ENCODE peak calls at places on chromosomes 3 and 15, in six cellular contexts. C, O, I, P, M and V are unnamed samples.

GRCh38 chr15:71294636-71295241 is 179.5 kb downstream of the THSD4 start:
- DNase-seq in C (no peak), O (peak; percentile 89), I (peak; percentile 89), P (peak; percentile 31), M (no peak), V (peak; percentile 98)

GRCh38 chr3:119294402-119294888 is 262 bp downstream of the ARHGAP31 start:
- DNase-seq in C (peak; percentile 77), O (no peak), I (peak; percentile 29), P (peak; percentile 46), M (no peak), V (peak; percentile 51)

GRCh38 chr15:28113426-28114113 is 14.5 kb upstream of the OCA2 start:
- DNase-seq in C (no peak), O (no peak), I (no peak), P (no peak), M (no peak), V (no peak)

GRCh38 chr3:40191251-40191650 is 118.3 kb upstream of the EIF1B start:
- DNase-seq in C (no peak), O (no peak), I (no peak), P (no peak), M (no peak), V (no peak)

GRCh38 chr15:74843891-74844299 is 939 bp upstream of the ULK3 start:
- DNase-seq in C (no peak), O (no peak), I (no peak), P (peak; percentile 34), M (no peak), V (no peak)

GRCh38 chr3:58617338-58617761 is 40.2 kb upstream of the FAM107A start:
- DNase-seq in C (no peak), O (no peak), I (no peak), P (no peak), M (no peak), V (no peak)

GRCh38 chr3:45034612-45035252 is 8.6 kb downstream of the CLEC3B start:
- DNase-seq in C (peak; percentile 86), O (no peak), I (no peak), P (no peak), M (no peak), V (no peak)

GRCh38 chr3:133930341-133930933 is 34.8 kb upstream of the RAB6B start:
- DNase-seq in C (no peak), O (peak; percentile 53), I (peak; percentile 60), P (no peak), M (no peak), V (peak; percentile 79)

GRCh38 chr3:142363936-142364467 is 83.8 kb downstream of the XRN1 start:
- DNase-seq in C (no peak), O (no peak), I (no peak), P (no peak), M (no peak), V (no peak)

GRCh38 chr3:18097473-18097872 is 327.7 kb downstream of the SATB1 start:
- DNase-seq in C (no peak), O (no peak), I (no peak), P (no peak), M (no peak), V (no peak)

GRCh38 chr3:187186801-187187421 is 10.4 kb upstream of the RTP1 start:
- DNase-seq in C (peak; percentile 90), O (peak; percentile 89), I (peak; percentile 85), P (peak; percentile 47), M (peak; percentile 61), V (peak; percentile 92)

GRCh38 chr15:88454867-88455810 is 12.0 kb downstream of the MRPL46 start:
- DNase-seq in C (no peak), O (peak; percentile 46), I (peak; percentile 64), P (peak; percentile 48), M (no peak), V (peak; percentile 73)

GRCh38 chr15:88454231-88454630 is 13.0 kb downstream of the MRPL46 start:
- DNase-seq in C (no peak), O (no peak), I (peak; percentile 25), P (no peak), M (no peak), V (no peak)

GRCh38 chr15:88456733-88457132 is 10.5 kb downstream of the MRPL46 start:
- DNase-seq in C (no peak), O (no peak), I (no peak), P (no peak), M (no peak), V (no peak)
- TF ChIP-seq CTCF in C (no peak), O (no peak), I (no peak), P (no peak), M (no peak), V (no peak)

GRCh38 chr15:90598679-90599078 is 69.0 kb downstream of the CRTC3 start:
- DNase-seq in C (no peak), O (no peak), I (no peak), P (no peak), M (no peak), V (no peak)

GRCh38 chr15:90597477-90598052 is 67.8 kb downstream of the CRTC3 start:
- DNase-seq in C (no peak), O (no peak), I (no peak), P (no peak), M (no peak), V (no peak)

GRCh38 chr15:90596943-90597342 is 67.2 kb downstream of the CRTC3 start:
- DNase-seq in C (no peak), O (no peak), I (no peak), P (no peak), M (no peak), V (no peak)

GRCh38 chr15:90599116-90599515 is 69.4 kb downstream of the CRTC3 start:
- DNase-seq in C (no peak), O (no peak), I (no peak), P (no peak), M (no peak), V (no peak)

DNA sequence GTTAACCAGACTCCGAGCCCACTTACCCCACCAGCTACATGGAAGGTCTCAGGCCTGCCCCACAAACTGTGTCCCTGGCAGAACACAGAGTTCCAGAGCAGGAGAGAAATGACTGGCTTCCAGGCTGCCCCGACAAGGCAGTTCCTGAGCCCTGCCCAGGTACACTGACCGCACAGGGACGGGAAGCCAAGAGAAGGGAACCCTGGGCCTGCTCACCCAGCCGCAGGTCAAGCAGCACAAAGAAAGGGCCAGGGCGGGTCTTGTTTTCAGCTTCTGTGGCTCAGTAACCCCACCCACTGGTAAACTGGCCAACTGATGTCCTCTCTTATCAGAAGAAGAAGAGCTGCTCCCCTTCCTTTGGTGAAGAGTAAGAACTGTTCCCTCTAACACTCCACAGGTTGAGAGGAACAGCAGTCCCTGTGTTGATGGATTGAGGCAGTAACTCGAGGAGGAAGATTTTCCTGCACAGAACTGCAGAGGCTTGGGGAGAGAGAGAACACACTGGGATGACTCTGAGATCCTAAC is 68.4 kb downstream of the CRTC3 start:
- DNase-seq in C (peak; percentile 77), O (no peak), I (no peak), P (peak; percentile 40), M (no peak), V (peak; percentile 29)
- TF ChIP-seq CTCF in C (no peak), O (no peak), I (no peak), P (no peak), M (no peak), V (no peak)

GRCh38 chr15:53031469-53031868 is 241.3 kb upstream of the ONECUT1 start:
- DNase-seq in C (no peak), O (no peak), I (no peak), P (no peak), M (no peak), V (no peak)

GRCh38 chr15:53037904-53038303 is 247.8 kb upstream of the ONECUT1 start:
- DNase-seq in C (no peak), O (no peak), I (no peak), P (no peak), M (no peak), V (no peak)

GRCh38 chr15:53033709-53034108 is 243.6 kb upstream of the ONECUT1 start:
- DNase-seq in C (no peak), O (no peak), I (no peak), P (no peak), M (no peak), V (no peak)

GRCh38 chr15:53036641-53037040 is 246.5 kb upstream of the ONECUT1 start:
- DNase-seq in C (no peak), O (no peak), I (no peak), P (no peak), M (no peak), V (no peak)

GRCh38 chr15:53034767-53035245 is 244.7 kb upstream of the ONECUT1 start:
- DNase-seq in C (no peak), O (no peak), I (no peak), P (no peak), M (no peak), V (no peak)
- TF ChIP-seq CTCF in C (no peak), O (no peak), I (no peak), P (no peak), M (no peak), V (no peak)

DNA sequence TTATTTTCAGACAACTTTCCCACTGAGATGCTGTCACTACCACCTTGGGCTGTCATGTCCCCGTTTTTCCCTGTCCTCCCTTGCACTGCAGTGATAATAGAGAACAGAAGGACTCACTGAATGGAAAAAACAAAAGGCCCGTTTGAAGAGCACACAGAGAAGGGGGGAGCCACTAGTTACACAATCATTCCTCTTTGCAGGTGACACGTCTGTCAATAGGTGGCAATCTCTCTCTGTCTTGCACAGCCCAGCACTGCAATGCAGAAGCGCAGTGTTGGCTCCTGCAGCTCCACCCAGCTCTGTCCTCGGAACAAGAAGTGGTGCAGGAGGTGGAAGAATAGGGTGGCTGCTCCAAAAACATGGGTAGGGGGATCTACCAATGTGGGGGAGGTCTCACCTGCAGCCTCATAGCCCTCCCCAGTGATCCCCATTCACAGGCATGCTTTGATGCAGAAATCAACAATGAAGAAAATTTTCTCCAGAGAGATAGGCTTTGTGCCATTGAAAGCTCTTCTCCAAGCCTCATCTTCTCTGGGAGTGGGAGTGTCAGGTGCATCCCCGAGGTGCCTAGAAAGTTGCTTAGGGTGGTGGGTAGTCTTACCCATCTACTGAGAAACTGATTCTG is 31.8 kb downstream of the FSTL1 start:
- DNase-seq in C (no peak), O (peak; percentile 31), I (peak; percentile 69), P (no peak), M (no peak), V (peak; percentile 70)
- TF ChIP-seq CTCF in C (no peak), O (peak; percentile 55), I (peak; percentile 87), P (peak; percentile 16), M (no peak), V (peak; percentile 58)